ENCODE peak calls at places on chromosome 3, in six cellular contexts. L is A549, M is GM12865, U is tibial artery, T is astrocyte, A is GM12864. E is an unnamed sample.

GRCh38 chr3:141659821-141660597 is 78.1 kb upstream of the RNF7 start:
- DNase-seq in T (peak; percentile 33), L (peak; percentile 47), A (no peak), U (peak; percentile 84), M (no peak), E (no peak)

GRCh38 chr3:10757021-10757820 is 58.8 kb upstream of the SLC6A11 start:
- DNase-seq in A (no peak), T (peak; percentile 49), U (no peak), M (no peak), L (peak; percentile 43), E (no peak)

GRCh38 chr3:177810162-177810623 is 612.9 kb upstream of the TBL1XR1 start:
- DNase-seq in T (peak; percentile 79), A (no peak), U (no peak), L (peak; percentile 40), M (no peak), E (peak; percentile 74)

GRCh38 chr3:125389282-125389681 is 14.2 kb upstream of the ZNF148 start:
- DNase-seq in L (no peak), M (no peak), U (no peak), T (no peak), A (no peak), E (no peak)

GRCh38 chr3:24529210-24529609 is 34.6 kb upstream of the THRB start:
- DNase-seq in A (no peak), M (no peak), L (no peak), U (no peak), T (no peak), E (no peak)

GRCh38 chr3:124032881-124033359 is 41.0 kb upstream of the ROPN1 start:
- DNase-seq in T (peak; percentile 68), L (peak; percentile 89), A (no peak), U (peak; percentile 92), M (peak; percentile 35), E (peak; percentile 17)

GRCh38 chr3:181703701-181704420 is 7.9 kb upstream of the SOX2 start:
- DNase-seq in T (no peak), U (no peak), A (no peak), M (no peak), L (no peak), E (no peak)

GRCh38 chr3:43953814-43954241 is 263.1 kb downstream of the ABHD5 start:
- DNase-seq in M (peak; percentile 47), L (no peak), U (no peak), T (peak; percentile 49), A (no peak), E (peak; percentile 16)

GRCh38 chr3:100159564-100160153 is 45.4 kb upstream of the FILIP1L start:
- DNase-seq in M (no peak), T (peak; percentile 86), U (no peak), A (no peak), L (no peak), E (peak; percentile 46)

GRCh38 chr3:186108106-186108940 is 566 bp downstream of the ETV5 start:
- DNase-seq in M (peak; percentile 41), U (no peak), T (peak; percentile 45), A (no peak), L (peak; percentile 76), E (no peak)

GRCh38 chr3:197463279-197463678 is 92.5 kb downstream of the BDH1 start:
- DNase-seq in T (peak; percentile 70), A (no peak), M (no peak), L (no peak), U (no peak), E (no peak)

GRCh38 chr3:38168151-38168987 is 3.0 kb downstream of the OXSR1 start:
- DNase-seq in T (peak; percentile 68), M (no peak), U (no peak), A (no peak), L (no peak), E (no peak)

GRCh38 chr3:38164136-38164965 is 986 bp upstream of the OXSR1 start:
- DNase-seq in M (no peak), T (no peak), A (no peak), L (no peak), U (no peak), E (no peak)

GRCh38 chr3:38164966-38165721 is at the start of gene OXSR1:
- DNase-seq in A (peak; percentile 100), U (peak; percentile 99), M (peak; percentile 100), T (peak; percentile 100), L (peak; percentile 99), E (peak; percentile 98)

GRCh38 chr3:38163117-38163870 is 2.0 kb upstream of the OXSR1 start:
- DNase-seq in L (peak; percentile 40), M (peak; percentile 35), T (no peak), A (no peak), U (no peak), E (no peak)

DNA sequence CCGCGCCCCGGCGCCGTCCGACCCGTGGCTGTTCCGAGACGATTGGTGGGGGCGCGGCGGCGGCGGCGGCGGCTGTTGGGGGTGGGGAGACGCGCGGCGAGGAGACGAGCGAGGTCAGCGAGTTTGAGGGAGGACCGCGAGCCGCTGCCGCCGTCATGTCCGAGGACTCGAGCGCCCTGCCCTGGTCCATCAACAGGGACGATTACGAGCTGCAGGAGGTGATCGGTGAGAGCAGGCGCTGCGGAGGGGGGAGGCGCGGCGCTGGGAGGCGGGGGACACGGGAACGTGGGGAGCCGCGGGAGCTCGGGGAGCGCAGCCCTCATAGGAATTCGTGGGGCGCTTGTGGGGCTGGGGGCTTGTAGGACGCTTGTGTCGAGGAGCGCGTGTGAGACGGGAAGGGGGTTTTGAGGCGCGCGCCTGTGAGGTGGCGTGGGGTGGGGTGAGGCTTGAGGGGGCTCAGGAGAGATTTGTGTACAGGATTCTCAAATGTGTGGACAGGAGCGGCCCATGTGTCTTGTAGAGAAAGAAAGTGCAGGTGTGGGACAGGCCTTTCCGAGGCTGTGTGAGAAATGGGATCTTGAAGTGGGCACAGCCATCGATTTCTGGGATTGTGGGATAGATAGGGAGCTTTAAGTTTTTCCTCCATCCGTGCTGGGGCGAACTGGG is 518 bp downstream of the OXSR1 start:
- DNase-seq in T (peak; percentile 27), M (no peak), U (peak; percentile 79), L (peak; percentile 61), A (no peak), E (no peak)
- TF ChIP-seq CTCF in T (no peak), M (no peak), U (no peak), L (no peak), A (no peak), E (no peak)

GRCh38 chr3:78287085-78287484 is 1247.2 kb downstream of the ROBO2 start:
- DNase-seq in M (no peak), L (no peak), U (no peak), T (peak; percentile 52), A (no peak), E (peak; percentile 4)
- H3K4me3 ChIP-seq in M (no peak overlapping the region), L (no peak overlapping the region), U (no peak overlapping the region), T (no peak overlapping the region), A (no peak overlapping the region), E (no peak overlapping the region)

GRCh38 chr3:31862861-31863260 is 118.2 kb downstream of the OSBPL10 start:
- DNase-seq in T (peak; percentile 22), M (no peak), A (no peak), L (no peak), U (no peak), E (no peak)

GRCh38 chr3:31861839-31862238 is 119.2 kb downstream of the OSBPL10 start:
- DNase-seq in L (no peak), A (no peak), M (no peak), T (no peak), U (no peak), E (no peak)

GRCh38 chr3:31859245-31859644 is 121.8 kb downstream of the OSBPL10 start:
- DNase-seq in A (no peak), U (no peak), M (no peak), L (no peak), T (no peak), E (no peak)

GRCh38 chr3:31853580-31853979 is 127.5 kb downstream of the OSBPL10 start:
- DNase-seq in L (no peak), M (no peak), T (no peak), U (no peak), A (no peak), E (no peak)

DNA sequence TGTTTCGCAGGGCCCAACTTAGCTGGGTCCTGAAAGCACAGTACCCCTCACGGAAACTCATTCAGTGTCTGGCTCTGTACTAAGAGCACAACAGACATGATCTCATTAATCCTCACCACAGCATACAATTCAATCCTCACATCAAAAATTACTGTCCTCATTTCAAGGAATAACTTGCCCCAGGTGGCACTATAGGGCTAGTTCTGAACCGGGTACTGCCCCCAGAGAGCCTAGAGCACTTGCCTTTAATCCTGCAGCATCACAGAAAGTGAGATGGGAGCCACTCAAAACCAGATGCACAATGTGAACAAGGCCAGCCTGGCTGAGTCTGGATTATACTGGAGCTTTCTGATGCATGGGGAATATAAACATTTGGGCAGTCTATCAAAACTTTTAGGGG is 122.6 kb downstream of the OSBPL10 start:
- DNase-seq in T (no peak), L (no peak), A (no peak), U (no peak), M (no peak), E (no peak)
- TF ChIP-seq CTCF in T (no peak), L (peak; percentile 17), A (no peak), U (no peak), M (no peak), E (no peak)

GRCh38 chr3:114379266-114379665 is 85.4 kb downstream of the TIGIT start:
- DNase-seq in U (no peak), A (no peak), L (no peak), M (no peak), T (peak; percentile 31), E (no peak)

GRCh38 chr3:114380233-114380645 is 86.4 kb downstream of the TIGIT start:
- DNase-seq in T (peak; percentile 95), L (no peak), U (peak; percentile 65), M (no peak), A (no peak), E (peak; percentile 58)

GRCh38 chr3:114383875-114384557 is 90.2 kb downstream of the TIGIT start:
- DNase-seq in U (peak; percentile 86), M (peak; percentile 79), L (peak; percentile 55), A (peak; percentile 49), T (peak; percentile 74), E (peak; percentile 38)

GRCh38 chr3:114389156-114389555 is 95.3 kb downstream of the TIGIT start:
- DNase-seq in L (no peak), A (no peak), U (no peak), T (no peak), M (no peak), E (no peak)

GRCh38 chr3:114384558-114384903 is 90.7 kb downstream of the TIGIT start:
- DNase-seq in M (no peak), L (no peak), A (no peak), T (no peak), U (no peak), E (no peak)
- H3K4me3 ChIP-seq in M (no peak overlapping the region), L (no peak overlapping the region), A (peak overlapping the region; percentile 28), T (peak overlapping the region; percentile 45), U (peak overlapping the region; percentile 53), E (peak overlapping the region; percentile 48)